ENCODE peak calls at places on chromosome 20, in seven cellular contexts. L, T, W, M, N, J and D are unnamed samples.

GRCh38 chr20:49989234-49990065 is 6.7 kb downstream of the SNAI1 start:
- DNase-seq in L (no peak), N (no peak), T (peak), M (peak), J (no peak), W (peak), D (no peak)

GRCh38 chr20:60752741-60753420 is 499.2 kb upstream of the CDH4 start:
- DNase-seq in T (no peak), J (no peak), W (no peak), N (no peak), M (no peak), L (no peak), D (no peak)

GRCh38 chr20:44590980-44591778 is 8.8 kb downstream of the PKIG start:
- DNase-seq in N (no peak), L (no peak), W (no peak), J (no peak), T (no peak), M (no peak), D (no peak)

GRCh38 chr20:45972500-45973183 is 639 bp upstream of the ZNF335 start:
- DNase-seq in L (peak), M (no peak), W (peak), N (no peak), T (no peak), J (peak), D (no peak)

GRCh38 chr20:22308934-22309333 is 275.4 kb downstream of the FOXA2 start:
- DNase-seq in T (no peak), W (no peak), L (no peak), J (no peak), N (no peak), M (no peak), D (no peak)

GRCh38 chr20:32159766-32160221 is 47.7 kb downstream of the PLAGL2 start:
- DNase-seq in W (no peak), J (no peak), T (no peak), N (no peak), L (no peak), M (no peak), D (no peak)

GRCh38 chr20:50289581-50289980 is 99.0 kb downstream of the CEBPB start:
- DNase-seq in L (no peak), T (no peak), W (no peak), J (no peak), M (no peak), N (no peak), D (no peak)

GRCh38 chr20:30610044-30610693 is 647.3 kb upstream of the DEFB115 start:
- DNase-seq in J (no peak), T (no peak), M (no peak), W (no peak), L (no peak), N (no peak), D (no peak)

GRCh38 chr20:44364780-44365179 is 9.3 kb downstream of the HNF4A start:
- DNase-seq in T (no peak), N (no peak), W (no peak), J (no peak), L (no peak), M (no peak), D (no peak)

GRCh38 chr20:34992751-34993417 is 37.2 kb downstream of the MYH7B start:
- DNase-seq in L (no peak), J (no peak), T (no peak), W (no peak), M (no peak), N (no peak), D (no peak)